ENCODE peak calls at places on chromosomes 16 and 17, in four cellular contexts. C is IMR-90, D is endothelial cell of umbilical vein, F is GM12878. J is an unnamed sample.

GRCh38 chr16:2035431-2036199 is 8.9 kb downstream of the NHERF2 start:
- DNase-seq in C (peak; percentile 77), D (peak; percentile 62), F (no peak), J (no peak)

GRCh38 chr16:51607202-51607756 is 456.2 kb upstream of the SALL1 start:
- DNase-seq in C (no peak), D (no peak), F (no peak), J (no peak)

GRCh38 chr17:17848311-17848710 is 11.5 kb upstream of the SREBF1 start:
- DNase-seq in C (no peak), D (no peak), F (no peak), J (no peak)

GRCh38 chr17:65936013-65936412 is 255.9 kb downstream of the CEP112 start:
- DNase-seq in C (peak; percentile 65), D (peak; percentile 29), F (no peak), J (no peak)

GRCh38 chr16:77877712-77878111 is 89.3 kb downstream of the VAT1L start:
- DNase-seq in C (peak; percentile 97), D (peak; percentile 61), F (no peak), J (no peak)

GRCh38 chr17:61400058-61400785 is 579 bp downstream of the TBX2 start:
- DNase-seq in C (peak; percentile 40), D (no peak), F (no peak), J (no peak)

GRCh38 chr16:4847774-4848587 is 700 bp downstream of the UBN1 start:
- DNase-seq in C (peak; percentile 64), D (peak; percentile 82), F (no peak), J (no peak)

GRCh38 chr17:81165246-81166032 is at the start of gene PVALEF:
- DNase-seq in C (no peak), D (no peak), F (no peak), J (no peak)

GRCh38 chr17:6107791-6108190 is 37.6 kb downstream of the WSCD1 start:
- DNase-seq in C (no peak), D (no peak), F (no peak), J (no peak)

GRCh38 chr16:57187508-57187854 is 1.4 kb downstream of the RSPRY1 start:
- DNase-seq in C (no peak), D (no peak), F (no peak), J (no peak)

DNA sequence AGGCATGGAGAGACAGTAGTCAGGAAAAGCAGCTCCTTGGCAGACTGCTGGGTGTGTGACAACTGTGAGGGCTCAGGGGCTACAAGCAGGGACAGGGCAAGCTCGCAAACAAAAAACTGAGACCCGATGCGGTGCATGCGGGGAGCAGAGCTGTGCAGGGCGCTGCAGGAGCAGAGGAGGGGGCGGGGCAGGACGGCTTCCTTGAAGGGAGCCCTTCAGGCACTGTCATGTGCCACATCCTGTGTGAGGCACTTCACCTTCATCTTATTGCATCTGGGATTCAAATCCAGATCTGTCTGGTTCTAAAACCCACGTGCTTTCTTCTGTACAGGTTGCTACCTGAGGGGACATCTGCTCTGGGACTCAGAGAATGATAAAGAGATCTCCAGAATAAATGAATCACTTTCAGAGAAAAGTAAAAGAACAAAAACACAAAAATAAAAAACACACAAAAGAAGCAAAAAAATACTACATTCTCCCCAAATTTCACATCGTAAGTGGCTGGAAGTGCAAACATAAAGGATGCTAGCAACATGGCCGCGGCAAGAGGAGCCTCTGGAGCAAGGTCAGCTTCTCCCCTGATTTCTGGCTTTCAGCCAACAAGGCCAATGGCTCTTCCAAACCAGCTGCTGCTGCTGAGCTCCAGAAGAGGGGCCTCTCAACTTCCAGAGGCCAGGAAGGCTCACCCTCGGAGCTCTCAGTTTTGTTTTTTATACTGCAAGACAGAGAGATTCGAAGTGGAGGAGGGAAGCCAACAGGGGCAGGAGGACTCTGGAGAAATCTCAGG is 14.2 kb downstream of the LYRM9 start:
- DNase-seq in C (no peak), D (no peak), F (no peak), J (no peak)
- TF ChIP-seq FOS in C (no peak), D (no peak), F (no peak), J (no peak)

DNA sequence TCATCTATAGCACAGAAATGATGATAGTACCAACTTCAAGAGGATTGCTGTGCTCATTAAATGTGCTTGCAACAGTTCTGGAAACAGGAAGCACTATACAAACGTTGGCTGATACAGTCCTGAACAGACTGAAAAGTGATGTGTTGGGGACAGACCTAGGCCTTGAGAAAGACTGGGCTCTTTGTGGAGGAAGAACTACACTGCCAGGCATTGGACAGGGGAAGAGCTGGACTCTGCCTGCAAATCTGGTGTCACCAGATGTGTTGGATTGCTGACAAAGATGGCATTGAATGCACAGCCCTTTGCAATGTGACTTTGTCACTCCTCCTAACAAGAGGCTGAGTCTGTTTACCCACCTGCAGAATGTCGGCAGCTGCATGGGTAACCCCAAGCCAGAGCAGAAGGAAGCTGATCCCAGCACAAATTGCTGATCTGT is 12.4 kb upstream of the ST6GALNAC2 start:
- DNase-seq in C (no peak), D (no peak), F (no peak), J (no peak)
- TF ChIP-seq FOS in C (no peak), D (no peak), F (no peak), J (no peak)

DNA sequence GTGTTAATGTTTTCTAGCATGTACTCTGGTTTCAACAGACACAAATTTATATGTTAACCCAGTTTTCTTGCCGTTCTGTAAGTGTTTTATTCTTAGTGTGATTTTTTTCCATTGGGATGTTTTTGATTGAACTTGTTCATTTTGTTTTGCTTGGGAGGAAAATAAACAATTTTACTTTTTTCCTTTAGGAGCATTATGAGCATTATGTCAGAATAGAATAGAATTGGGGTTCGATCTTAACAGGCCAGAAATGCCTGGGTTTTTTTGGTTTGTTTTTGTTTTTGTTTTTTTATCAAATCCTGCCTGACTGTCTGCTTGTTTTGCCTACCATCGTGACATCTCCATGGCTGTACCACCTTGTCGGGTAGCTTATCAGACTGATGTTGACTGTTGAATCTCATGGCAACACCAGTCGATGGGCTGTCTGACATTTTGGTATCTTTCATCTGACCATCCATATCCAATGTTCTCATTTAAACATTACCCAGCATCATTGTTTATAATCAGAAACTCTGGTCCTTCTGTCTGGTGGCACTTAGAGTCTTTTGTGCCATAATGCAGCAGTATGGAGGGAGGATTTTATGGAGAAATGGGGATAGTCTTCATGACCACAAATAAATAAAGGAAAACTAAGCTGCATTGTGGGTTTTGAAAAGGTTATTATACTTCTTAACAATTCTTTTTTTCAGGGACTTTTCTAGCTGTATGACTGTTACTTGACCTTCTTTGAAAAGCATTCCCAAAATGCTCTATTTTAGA is 51.7 kb downstream of the TUBD1 start:
- DNase-seq in C (peak; percentile 50), D (peak; percentile 44), F (no peak), J (no peak)
- TF ChIP-seq FOS in C (no peak), D (no peak), F (no peak), J (no peak)

DNA sequence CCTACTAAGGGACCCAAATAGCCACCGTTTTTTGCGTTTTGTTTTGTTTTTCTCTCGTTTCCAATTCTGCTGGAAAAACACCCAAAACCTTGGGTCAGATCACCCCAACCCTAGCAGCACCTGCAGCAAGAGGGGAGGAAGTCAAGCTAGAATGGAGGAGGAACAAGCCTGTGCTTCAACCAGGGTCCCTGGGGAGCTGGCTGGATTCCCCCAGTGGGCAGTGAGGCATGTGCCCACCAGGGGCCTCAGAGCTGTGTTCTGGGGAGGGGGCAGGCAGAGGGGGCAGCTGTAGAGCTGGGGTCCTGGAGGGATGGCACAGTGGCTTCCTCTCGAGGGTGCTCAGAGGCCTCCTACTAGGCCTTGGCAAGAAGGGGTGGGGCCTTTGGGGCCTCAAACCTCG is 6.5 kb downstream of the CD79B start:
- DNase-seq in C (no peak), D (no peak), F (no peak), J (no peak)
- TF ChIP-seq FOS in C (no peak), D (no peak), F (no peak), J (no peak)

DNA sequence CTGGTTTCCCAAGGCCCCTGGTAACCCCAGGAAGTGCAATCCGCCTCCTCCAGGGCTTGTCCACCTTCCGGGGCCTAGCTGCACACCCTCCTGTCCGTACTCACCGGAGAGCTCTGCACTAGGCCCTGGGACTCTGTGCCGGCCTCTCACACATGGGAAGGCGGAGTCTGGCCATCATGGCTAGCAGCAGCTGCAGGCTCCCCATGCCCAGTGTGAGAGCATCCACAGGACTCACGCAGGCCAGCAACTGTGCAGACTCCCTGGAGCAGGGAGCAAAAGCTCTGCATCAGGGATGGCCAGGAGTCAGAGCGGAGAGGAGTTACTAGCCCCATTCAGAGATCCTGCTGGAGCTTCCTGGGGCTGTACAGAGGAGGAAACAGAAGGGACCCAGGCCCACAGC is 20.2 kb downstream of the FOXN1 start:
- DNase-seq in C (no peak), D (no peak), F (no peak), J (no peak)
- TF ChIP-seq FOS in C (no peak), D (no peak), F (no peak), J (no peak)

DNA sequence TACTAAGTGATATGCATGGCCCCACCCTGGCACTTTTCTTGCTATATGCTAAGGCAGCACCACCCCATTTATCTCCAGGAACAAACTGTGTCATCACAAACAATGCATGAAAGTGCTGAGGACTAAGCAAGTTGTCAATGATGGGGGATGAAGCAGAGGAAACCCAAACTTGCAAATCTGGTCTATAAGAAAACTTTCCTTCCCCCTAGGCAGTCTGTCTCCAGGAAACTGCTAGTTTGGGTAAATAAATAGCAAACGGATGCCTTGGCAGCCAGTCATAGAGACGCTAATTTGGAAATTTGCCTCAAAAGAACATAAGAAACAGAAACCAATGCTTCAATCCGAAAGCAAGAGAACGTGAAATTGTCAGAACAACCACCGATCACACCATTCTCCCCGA is 5.6 kb upstream of the HSBP1 start:
- DNase-seq in C (peak; percentile 81), D (peak; percentile 75), F (no peak), J (no peak)
- TF ChIP-seq FOS in C (peak; percentile 36), D (no peak), F (no peak), J (no peak)

GRCh38 chr16:13138528-13138927 is 237.1 kb downstream of the SHISA9 start:
- DNase-seq in C (no peak), D (no peak), F (no peak), J (no peak)
- TF ChIP-seq FOS in C (no peak), D (no peak), F (no peak), J (no peak)

GRCh38 chr17:8994319-8994718 is 27.0 kb upstream of the NTN1 start:
- DNase-seq in C (peak; percentile 23), D (peak; percentile 47), F (peak; percentile 34), J (peak; percentile 52)
- TF ChIP-seq FOS in C (no peak), D (no peak), F (no peak), J (no peak)

GRCh38 chr16:88558457-88559442 is 11.5 kb upstream of the ZC3H18 start:
- DNase-seq in C (peak; percentile 43), D (peak; percentile 49), F (no peak), J (peak; percentile 79)
- TF ChIP-seq FOS in C (no peak), D (no peak), F (no peak), J (no peak)